ENCODE peak calls at places on chromosomes 6 and 20, in eight cellular contexts. One of them, this sample, is unnamed.

GRCh38 chr6:127162808-127163207 is 44.3 kb downstream of the RSPO3 start:
- DNase-seq in K562: no peak
- DNase-seq in tibial nerve: no peak
- DNase-seq in mucosa of descending colon: no peak
- DNase-seq in cardiac muscle cell: peak; percentile 62
- DNase-seq in heart left ventricle: no peak
- DNase-seq in IMR-90: no peak
- DNase-seq in A549: no peak
- DNase-seq in this sample: no peak

GRCh38 chr6:38034269-38034914 is 214.9 kb downstream of the ZFAND3 start:
- DNase-seq in tibial nerve: no peak
- DNase-seq in IMR-90: peak; percentile 79
- DNase-seq in K562: no peak
- DNase-seq in mucosa of descending colon: no peak
- DNase-seq in A549: peak; percentile 35
- DNase-seq in heart left ventricle: no peak
- DNase-seq in cardiac muscle cell: peak; percentile 73
- DNase-seq in this sample: no peak

GRCh38 chr6:55918639-55919038 is 43.2 kb upstream of the BMP5 start:
- DNase-seq in IMR-90: peak; percentile 79
- DNase-seq in K562: no peak
- DNase-seq in tibial nerve: no peak
- DNase-seq in cardiac muscle cell: peak; percentile 12
- DNase-seq in heart left ventricle: no peak
- DNase-seq in A549: no peak
- DNase-seq in mucosa of descending colon: no peak
- DNase-seq in this sample: no peak

GRCh38 chr6:56490994-56491393 is 151.7 kb downstream of the DST start:
- DNase-seq in mucosa of descending colon: no peak
- DNase-seq in IMR-90: peak; percentile 44
- DNase-seq in A549: no peak
- DNase-seq in cardiac muscle cell: peak; percentile 43
- DNase-seq in heart left ventricle: no peak
- DNase-seq in tibial nerve: no peak
- DNase-seq in K562: no peak
- DNase-seq in this sample: no peak

GRCh38 chr6:57078808-57079207 is 11.2 kb upstream of the ZNF451 start:
- DNase-seq in cardiac muscle cell: no peak
- DNase-seq in mucosa of descending colon: no peak
- DNase-seq in K562: no peak
- DNase-seq in IMR-90: no peak
- DNase-seq in heart left ventricle: no peak
- DNase-seq in tibial nerve: no peak
- DNase-seq in A549: no peak
- DNase-seq in this sample: no peak

GRCh38 chr20:29410805-29411457 is 1846.5 kb upstream of the DEFB115 start:
- DNase-seq in mucosa of descending colon: peak; percentile 43
- DNase-seq in A549: no peak
- DNase-seq in cardiac muscle cell: no peak
- DNase-seq in tibial nerve: no peak
- DNase-seq in heart left ventricle: no peak
- DNase-seq in IMR-90: no peak
- DNase-seq in K562: no peak
- DNase-seq in this sample: no peak

GRCh38 chr6:148343383-148343782 is 745 bp downstream of the SASH1 start:
- DNase-seq in A549: no peak
- DNase-seq in mucosa of descending colon: no peak
- DNase-seq in tibial nerve: no peak
- DNase-seq in K562: no peak
- DNase-seq in IMR-90: no peak
- DNase-seq in heart left ventricle: no peak
- DNase-seq in cardiac muscle cell: peak; percentile 25
- DNase-seq in this sample: no peak

GRCh38 chr6:15320683-15321082 is 74.8 kb downstream of the JARID2 start:
- DNase-seq in A549: peak; percentile 36
- DNase-seq in mucosa of descending colon: no peak
- DNase-seq in tibial nerve: no peak
- DNase-seq in IMR-90: peak; percentile 54
- DNase-seq in cardiac muscle cell: peak; percentile 33
- DNase-seq in K562: no peak
- DNase-seq in heart left ventricle: no peak
- DNase-seq in this sample: no peak

GRCh38 chr6:44850367-44850766 is 462.9 kb downstream of the CDC5L start:
- DNase-seq in mucosa of descending colon: no peak
- DNase-seq in heart left ventricle: no peak
- DNase-seq in IMR-90: no peak
- DNase-seq in tibial nerve: no peak
- DNase-seq in cardiac muscle cell: no peak
- DNase-seq in A549: no peak
- DNase-seq in K562: no peak
- DNase-seq in this sample: no peak

GRCh38 chr6:87165169-87165568 is 9.8 kb downstream of the ZNF292 start:
- DNase-seq in A549: no peak
- DNase-seq in tibial nerve: no peak
- DNase-seq in mucosa of descending colon: no peak
- DNase-seq in K562: no peak
- DNase-seq in IMR-90: no peak
- DNase-seq in heart left ventricle: no peak
- DNase-seq in cardiac muscle cell: no peak
- DNase-seq in this sample: no peak

GRCh38 chr6:54419885-54420284 is 111.6 kb downstream of the TINAG start:
- DNase-seq in cardiac muscle cell: peak; percentile 90
- DNase-seq in tibial nerve: no peak
- DNase-seq in K562: no peak
- DNase-seq in heart left ventricle: no peak
- DNase-seq in IMR-90: peak; percentile 96
- DNase-seq in mucosa of descending colon: no peak
- DNase-seq in A549: peak; percentile 47
- DNase-seq in this sample: no peak

GRCh38 chr20:53428997-53429396 is 164.6 kb downstream of the ZNF217 start:
- DNase-seq in mucosa of descending colon: no peak
- DNase-seq in heart left ventricle: no peak
- DNase-seq in K562: no peak
- DNase-seq in tibial nerve: no peak
- DNase-seq in A549: no peak
- DNase-seq in cardiac muscle cell: no peak
- DNase-seq in IMR-90: no peak
- DNase-seq in this sample: no peak

GRCh38 chr6:47073125-47074110 is 31.3 kb upstream of the ADGRF1 start:
- DNase-seq in K562: peak; percentile 46
- DNase-seq in heart left ventricle: no peak
- DNase-seq in cardiac muscle cell: no peak
- DNase-seq in A549: no peak
- DNase-seq in mucosa of descending colon: no peak
- DNase-seq in IMR-90: no peak
- DNase-seq in tibial nerve: no peak
- DNase-seq in this sample: no peak

GRCh38 chr6:106747139-106747538 is 117.8 kb downstream of the QRSL1 start:
- DNase-seq in cardiac muscle cell: no peak
- DNase-seq in IMR-90: no peak
- DNase-seq in A549: no peak
- DNase-seq in heart left ventricle: no peak
- DNase-seq in K562: no peak
- DNase-seq in tibial nerve: no peak
- DNase-seq in mucosa of descending colon: no peak
- DNase-seq in this sample: no peak

GRCh38 chr6:51788121-51788520 is 299.3 kb downstream of the PKHD1 start:
- DNase-seq in cardiac muscle cell: no peak
- DNase-seq in A549: no peak
- DNase-seq in IMR-90: no peak
- DNase-seq in mucosa of descending colon: no peak
- DNase-seq in K562: no peak
- DNase-seq in tibial nerve: no peak
- DNase-seq in heart left ventricle: no peak
- DNase-seq in this sample: no peak

GRCh38 chr6:165876568-165876967 is 213.5 kb upstream of the PDE10A start:
- DNase-seq in K562: no peak
- DNase-seq in IMR-90: peak; percentile 85
- DNase-seq in mucosa of descending colon: no peak
- DNase-seq in tibial nerve: peak; percentile 45
- DNase-seq in A549: no peak
- DNase-seq in cardiac muscle cell: peak; percentile 80
- DNase-seq in heart left ventricle: no peak
- DNase-seq in this sample: no peak

GRCh38 chr6:50884364-50884763 is 65.7 kb downstream of the TFAP2B start:
- DNase-seq in K562: no peak
- DNase-seq in mucosa of descending colon: no peak
- DNase-seq in IMR-90: no peak
- DNase-seq in heart left ventricle: no peak
- DNase-seq in A549: no peak
- DNase-seq in tibial nerve: no peak
- DNase-seq in cardiac muscle cell: no peak
- DNase-seq in this sample: no peak

DNA sequence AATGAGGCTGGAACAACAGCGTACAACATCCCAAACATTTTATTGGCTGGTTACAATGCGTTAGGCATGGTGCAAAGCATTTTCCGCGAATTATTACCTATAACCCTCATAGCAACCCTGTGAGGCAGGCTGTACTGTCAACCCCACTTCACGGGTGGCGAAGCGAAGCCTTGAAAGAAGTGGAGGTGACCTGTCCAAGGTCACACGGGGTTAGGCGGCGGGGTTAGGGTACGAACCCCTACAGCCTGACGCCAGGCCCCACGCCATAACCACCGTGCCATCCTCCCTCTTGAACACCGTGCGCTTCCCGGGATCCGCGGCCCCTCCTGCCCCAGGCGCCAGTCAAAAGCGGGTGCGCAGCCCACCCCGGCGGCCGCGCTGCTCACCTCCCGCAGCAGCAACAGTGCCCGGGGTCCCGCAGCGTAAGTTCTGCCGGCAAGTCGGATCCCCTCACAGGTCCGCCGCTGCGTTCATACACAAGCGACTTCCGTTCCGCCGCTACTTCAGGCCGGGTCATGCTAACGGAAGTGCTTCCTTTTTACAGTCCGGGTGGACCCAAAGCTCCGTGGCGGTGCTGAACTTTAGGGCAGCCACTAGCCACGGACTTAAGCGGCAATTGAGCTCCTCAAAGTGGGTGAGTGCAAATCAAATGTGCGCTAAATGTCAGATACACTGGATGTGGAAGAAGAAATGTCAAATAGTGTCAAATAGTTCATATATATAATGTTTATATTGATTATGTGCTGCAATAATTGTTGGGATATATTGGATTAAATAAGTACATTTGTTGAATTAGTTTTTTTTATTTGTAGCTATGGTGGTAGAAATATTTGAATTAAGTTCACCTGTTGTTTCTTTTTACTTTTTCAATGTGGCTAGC is at the start of gene CDK5RAP1:
- DNase-seq in IMR-90: peak; percentile 93
- DNase-seq in K562: peak; percentile 86
- DNase-seq in mucosa of descending colon: peak; percentile 89
- DNase-seq in A549: peak; percentile 95
- DNase-seq in cardiac muscle cell: peak; percentile 94
- DNase-seq in tibial nerve: peak; percentile 72
- DNase-seq in heart left ventricle: peak; percentile 91
- DNase-seq in this sample: peak; percentile 90
- TF ChIP-seq CTCF in IMR-90: no peak
- TF ChIP-seq CTCF in K562: no peak
- TF ChIP-seq CTCF in mucosa of descending colon: no peak
- TF ChIP-seq CTCF in A549: no peak
- TF ChIP-seq CTCF in cardiac muscle cell: no peak
- TF ChIP-seq CTCF in tibial nerve: no peak
- TF ChIP-seq CTCF in heart left ventricle: no peak
- TF ChIP-seq CTCF in this sample: no peak

GRCh38 chr20:58131111-58131510 is 97.3 kb downstream of the ANKRD60 start:
- DNase-seq in cardiac muscle cell: peak; percentile 13
- DNase-seq in tibial nerve: no peak
- DNase-seq in A549: no peak
- DNase-seq in IMR-90: no peak
- DNase-seq in K562: no peak
- DNase-seq in mucosa of descending colon: no peak
- DNase-seq in heart left ventricle: no peak
- DNase-seq in this sample: no peak
- H3K4me1 ChIP-seq in cardiac muscle cell: no peaks in the 10 kb centered on the region
- H3K4me1 ChIP-seq in tibial nerve: peaks cover 77% of the 10 kb centered on the region
- H3K4me1 ChIP-seq in A549: peaks cover 29% of the 10 kb centered on the region
- H3K4me1 ChIP-seq in IMR-90: no peaks in the 10 kb centered on the region
- H3K4me1 ChIP-seq in K562: no peaks in the 10 kb centered on the region
- H3K4me1 ChIP-seq in mucosa of descending colon: peaks cover 5% of the 10 kb centered on the region
- H3K4me1 ChIP-seq in heart left ventricle: no peaks in the 10 kb centered on the region
- H3K4me1 ChIP-seq in this sample: peaks cover 5% of the 10 kb centered on the region

DNA sequence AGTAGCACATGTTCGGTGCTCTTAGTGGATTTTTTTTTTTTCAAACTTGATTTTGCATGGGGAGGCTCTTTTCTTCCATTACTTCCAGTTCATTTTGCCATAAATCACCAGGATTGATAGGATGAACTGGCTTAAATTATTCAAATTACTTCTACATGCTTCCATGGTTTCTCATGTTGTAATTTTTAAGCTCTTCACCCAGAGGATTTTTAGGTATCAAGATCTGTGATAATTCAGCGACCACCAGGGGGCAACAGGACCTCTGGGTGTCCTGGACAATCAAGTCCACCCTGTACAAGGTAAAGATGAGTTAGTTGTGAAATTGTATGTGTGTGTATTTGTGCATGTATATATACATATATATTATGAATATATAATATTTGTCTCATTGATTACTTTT is 4.2 kb upstream of the EPHA7 start:
- DNase-seq in tibial nerve: no peak
- DNase-seq in cardiac muscle cell: peak; percentile 49
- DNase-seq in mucosa of descending colon: no peak
- DNase-seq in IMR-90: no peak
- DNase-seq in K562: no peak
- DNase-seq in A549: peak; percentile 62
- DNase-seq in heart left ventricle: no peak
- DNase-seq in this sample: peak; percentile 82
- TF ChIP-seq CTCF in tibial nerve: peak; percentile 16
- TF ChIP-seq CTCF in cardiac muscle cell: peak; percentile 22
- TF ChIP-seq CTCF in mucosa of descending colon: no peak
- TF ChIP-seq CTCF in IMR-90: peak; percentile 22
- TF ChIP-seq CTCF in K562: no peak
- TF ChIP-seq CTCF in A549: peak; percentile 16
- TF ChIP-seq CTCF in heart left ventricle: peak; percentile 34
- TF ChIP-seq CTCF in this sample: peak; percentile 79

DNA sequence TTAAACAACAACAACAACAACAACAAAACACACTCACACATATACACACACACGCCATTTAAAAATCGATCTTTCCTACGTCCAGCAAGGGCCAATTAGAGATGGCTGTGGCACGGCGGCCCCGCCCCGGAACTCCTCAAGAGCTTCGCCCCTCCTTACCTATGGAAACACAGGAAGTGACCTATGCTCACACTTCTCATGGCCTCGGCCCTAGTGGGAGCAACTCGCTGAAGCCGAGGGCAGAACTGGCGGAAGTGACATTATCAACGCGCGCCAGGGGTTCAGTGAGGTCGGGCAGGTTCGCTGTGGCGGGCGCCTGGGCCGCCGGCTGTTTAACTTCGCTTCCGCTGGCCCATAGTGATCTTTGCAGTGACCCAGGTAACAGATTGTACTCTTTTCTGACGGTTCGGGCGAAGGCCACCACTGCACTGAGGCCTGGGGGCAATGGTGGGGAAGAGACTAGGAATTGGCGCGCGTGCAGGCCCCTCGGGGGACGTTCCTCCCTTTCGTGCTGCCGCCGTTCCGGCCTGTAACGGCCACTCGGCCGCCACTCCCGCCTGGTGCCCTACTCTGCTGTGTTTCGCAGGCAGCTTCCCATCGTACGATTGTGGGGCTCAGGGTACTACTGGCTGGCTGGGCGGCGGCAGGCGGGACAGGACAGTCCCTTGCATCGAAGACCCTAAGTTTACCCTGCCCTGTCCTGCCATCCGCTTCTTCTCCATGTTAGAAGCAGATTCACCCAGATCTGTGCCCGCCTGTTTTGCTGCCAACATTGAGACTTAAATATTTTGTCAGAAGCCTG is at the start of gene TBP:
- DNase-seq in cardiac muscle cell: peak; percentile 99
- DNase-seq in tibial nerve: peak; percentile 92
- DNase-seq in mucosa of descending colon: peak; percentile 99
- DNase-seq in IMR-90: peak; percentile 99
- DNase-seq in A549: peak; percentile 98
- DNase-seq in K562: peak; percentile 96
- DNase-seq in heart left ventricle: peak; percentile 97
- DNase-seq in this sample: peak; percentile 97
- H3K4me1 ChIP-seq in cardiac muscle cell: peaks cover 20% of the 10 kb centered on the region
- H3K4me1 ChIP-seq in tibial nerve: peaks cover 72% of the 10 kb centered on the region
- H3K4me1 ChIP-seq in mucosa of descending colon: peaks cover 30% of the 10 kb centered on the region
- H3K4me1 ChIP-seq in IMR-90: no peaks in the 10 kb centered on the region
- H3K4me1 ChIP-seq in A549: peaks cover 16% of the 10 kb centered on the region
- H3K4me1 ChIP-seq in K562: peaks cover 3% of the 10 kb centered on the region
- H3K4me1 ChIP-seq in heart left ventricle: peaks cover 14% of the 10 kb centered on the region
- H3K4me1 ChIP-seq in this sample: no peaks in the 10 kb centered on the region

This sample was measured in BE2C.